ENCODE peak calls at places on chromosomes 12 and 14, in six cellular contexts. L is left cardiac atrium; V is fibroblast of the aortic adventitia; K is T-helper 2 cell; T is stimulated activated CD4-positive, alpha-beta T cell treated with anti-CD3 and anti-CD28 coated beads, Interleukin-4, amount 100 ng/mL, for 48 hours; R is NCI-H460. J is an unnamed sample.

GRCh38 chr14:73633517-73634332 is 11.1 kb upstream of the DNAL1 start:
- DNase-seq in L (peak), R (peak), K (peak), T (no peak), V (peak), J (peak)

GRCh38 chr12:44930972-44931600 is 55.0 kb upstream of the NELL2 start:
- DNase-seq in V (peak), T (no peak), L (no peak), K (peak), R (peak), J (peak)

GRCh38 chr14:75647650-75648049 is 13.0 kb downstream of the ERG28 start:
- DNase-seq in R (no peak), V (peak), L (no peak), K (no peak), T (no peak), J (peak)

GRCh38 chr14:46048127-46048526 is 603.5 kb downstream of the RPL10L start:
- DNase-seq in V (no peak), K (no peak), T (no peak), R (peak), L (no peak), J (peak)

GRCh38 chr14:78593949-78594348 is 423.8 kb downstream of the NRXN3 start:
- DNase-seq in V (no peak), T (no peak), L (no peak), R (no peak), K (no peak), J (no peak)

GRCh38 chr12:59453461-59453860 is 142.4 kb upstream of the SLC16A7 start:
- DNase-seq in L (no peak), V (no peak), K (no peak), T (no peak), R (no peak), J (no peak)

GRCh38 chr12:43835264-43835655 is 621 bp upstream of the TMEM117 start:
- DNase-seq in K (peak), T (peak), R (no peak), L (no peak), V (peak), J (peak)

GRCh38 chr12:59904874-59905521 is 309.2 kb downstream of the SLC16A7 start:
- DNase-seq in T (no peak), R (no peak), L (no peak), V (peak), K (no peak), J (no peak)

GRCh38 chr14:71742491-71742890 is 189.7 kb upstream of the RGS6 start:
- DNase-seq in K (no peak), V (no peak), R (no peak), T (no peak), L (no peak), J (no peak)

GRCh38 chr12:42144174-42144423 is 575 bp downstream of the GXYLT1 start:
- DNase-seq in L (no peak), K (no peak), R (no peak), T (no peak), V (no peak), J (no peak)